ENCODE peak calls at places on chromosomes 7 and 10, in six cellular contexts. One of them, this sample, is unnamed.

GRCh38 chr7:10104292-10104691 is 869.4 kb upstream of the PHF14 start:
- ATAC-seq in HepG2: no peak
- ATAC-seq in GM12878: no peak
- ATAC-seq in K562: no peak
- ATAC-seq in A549: no peak
- ATAC-seq in upper lobe of left lung: no peak
- ATAC-seq in this sample: no peak

GRCh38 chr7:103149808-103150180 is 895 bp upstream of the NAPEPLD start:
- ATAC-seq in K562: peak; percentile 36
- ATAC-seq in A549: peak; percentile 24
- ATAC-seq in HepG2: no peak
- ATAC-seq in upper lobe of left lung: no peak
- ATAC-seq in GM12878: peak; percentile 57
- ATAC-seq in this sample: no peak

GRCh38 chr10:26516540-26517101 is 78.5 kb downstream of the APBB1IP start:
- ATAC-seq in K562: no peak
- ATAC-seq in HepG2: no peak
- ATAC-seq in upper lobe of left lung: no peak
- ATAC-seq in GM12878: no peak
- ATAC-seq in A549: no peak
- ATAC-seq in this sample: no peak

GRCh38 chr7:120955577-120956149 is 5.1 kb downstream of the ING3 start:
- ATAC-seq in HepG2: no peak
- ATAC-seq in GM12878: peak; percentile 21
- ATAC-seq in A549: no peak
- ATAC-seq in K562: no peak
- ATAC-seq in upper lobe of left lung: no peak
- ATAC-seq in this sample: no peak

GRCh38 chr10:59873924-59874323 is 32.4 kb downstream of the CCDC6 start:
- ATAC-seq in GM12878: peak; percentile 82
- ATAC-seq in upper lobe of left lung: no peak
- ATAC-seq in HepG2: no peak
- ATAC-seq in K562: no peak
- ATAC-seq in A549: no peak
- ATAC-seq in this sample: no peak

GRCh38 chr10:52645435-52645776 is 127.2 kb downstream of the MBL2 start:
- ATAC-seq in upper lobe of left lung: no peak
- ATAC-seq in GM12878: no peak
- ATAC-seq in A549: no peak
- ATAC-seq in HepG2: no peak
- ATAC-seq in K562: no peak
- ATAC-seq in this sample: no peak

GRCh38 chr10:62047960-62048383 is 146.5 kb downstream of the ARID5B start:
- ATAC-seq in HepG2: no peak
- ATAC-seq in K562: no peak
- ATAC-seq in A549: no peak
- ATAC-seq in upper lobe of left lung: no peak
- ATAC-seq in GM12878: peak; percentile 4
- ATAC-seq in this sample: no peak

GRCh38 chr10:108787932-108788331 is 1135.4 kb downstream of the XPNPEP1 start:
- ATAC-seq in A549: no peak
- ATAC-seq in HepG2: no peak
- ATAC-seq in upper lobe of left lung: no peak
- ATAC-seq in K562: no peak
- ATAC-seq in GM12878: no peak
- ATAC-seq in this sample: no peak

GRCh38 chr7:157669768-157670345 is 333.1 kb downstream of the DNAJB6 start:
- ATAC-seq in upper lobe of left lung: no peak
- ATAC-seq in K562: no peak
- ATAC-seq in HepG2: no peak
- ATAC-seq in A549: no peak
- ATAC-seq in GM12878: no peak
- ATAC-seq in this sample: no peak

GRCh38 chr7:157668884-157669767 is 332.3 kb downstream of the DNAJB6 start:
- ATAC-seq in upper lobe of left lung: peak; percentile 13
- ATAC-seq in HepG2: peak; percentile 15
- ATAC-seq in GM12878: no peak
- ATAC-seq in A549: no peak
- ATAC-seq in K562: no peak
- ATAC-seq in this sample: peak; percentile 18

GRCh38 chr7:157667731-157668130 is 330.9 kb downstream of the DNAJB6 start:
- ATAC-seq in GM12878: no peak
- ATAC-seq in HepG2: no peak
- ATAC-seq in A549: no peak
- ATAC-seq in K562: no peak
- ATAC-seq in upper lobe of left lung: no peak
- ATAC-seq in this sample: peak; percentile 22

GRCh38 chr7:157667261-157667660 is 330.5 kb downstream of the DNAJB6 start:
- ATAC-seq in GM12878: no peak
- ATAC-seq in upper lobe of left lung: no peak
- ATAC-seq in A549: no peak
- ATAC-seq in K562: no peak
- ATAC-seq in HepG2: no peak
- ATAC-seq in this sample: no peak

DNA sequence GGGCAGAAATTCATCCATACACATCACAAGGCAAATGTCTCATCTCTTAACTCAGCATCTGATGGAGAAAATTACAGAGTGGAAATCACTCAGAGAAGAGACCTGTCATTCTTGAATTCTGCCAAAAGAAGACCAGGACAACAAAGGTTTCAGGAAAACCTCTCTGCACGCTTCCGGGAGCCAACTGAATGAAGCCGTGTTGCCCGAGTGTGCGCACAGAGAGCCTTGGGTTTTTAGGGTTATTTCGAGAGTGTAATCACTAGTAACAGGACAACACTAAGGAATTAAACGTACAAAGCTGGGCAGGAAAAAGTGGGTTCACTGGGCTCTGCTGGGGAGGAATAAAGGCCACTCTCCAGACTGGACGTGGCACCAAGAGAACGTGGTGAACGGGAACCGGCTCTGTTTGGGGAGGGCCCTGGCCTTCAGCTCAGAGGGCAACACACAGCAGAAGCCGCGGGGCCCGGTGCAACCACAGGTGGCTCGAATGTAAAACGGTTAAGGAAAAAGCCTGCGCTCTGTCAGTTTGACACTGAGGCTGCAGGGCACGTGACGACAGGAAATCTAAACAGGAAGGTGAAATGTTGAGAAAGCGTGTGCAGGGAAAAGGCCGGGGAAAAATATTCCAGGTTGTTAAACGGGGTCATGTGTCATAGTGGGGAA is 331.5 kb downstream of the DNAJB6 start:
- ATAC-seq in HepG2: peak; percentile 34
- ATAC-seq in upper lobe of left lung: no peak
- ATAC-seq in GM12878: no peak
- ATAC-seq in K562: no peak
- ATAC-seq in A549: no peak
- ATAC-seq in this sample: no peak
- H3K9me3 ChIP-seq in HepG2: no peaks in the 10 kb centered on the region
- H3K9me3 ChIP-seq in upper lobe of left lung: no peaks in the 10 kb centered on the region
- H3K9me3 ChIP-seq in GM12878: no peaks in the 10 kb centered on the region
- H3K9me3 ChIP-seq in K562: no peaks in the 10 kb centered on the region
- H3K9me3 ChIP-seq in A549: no peaks in the 10 kb centered on the region
- H3K9me3 ChIP-seq in this sample: no peaks in the 10 kb centered on the region

DNA sequence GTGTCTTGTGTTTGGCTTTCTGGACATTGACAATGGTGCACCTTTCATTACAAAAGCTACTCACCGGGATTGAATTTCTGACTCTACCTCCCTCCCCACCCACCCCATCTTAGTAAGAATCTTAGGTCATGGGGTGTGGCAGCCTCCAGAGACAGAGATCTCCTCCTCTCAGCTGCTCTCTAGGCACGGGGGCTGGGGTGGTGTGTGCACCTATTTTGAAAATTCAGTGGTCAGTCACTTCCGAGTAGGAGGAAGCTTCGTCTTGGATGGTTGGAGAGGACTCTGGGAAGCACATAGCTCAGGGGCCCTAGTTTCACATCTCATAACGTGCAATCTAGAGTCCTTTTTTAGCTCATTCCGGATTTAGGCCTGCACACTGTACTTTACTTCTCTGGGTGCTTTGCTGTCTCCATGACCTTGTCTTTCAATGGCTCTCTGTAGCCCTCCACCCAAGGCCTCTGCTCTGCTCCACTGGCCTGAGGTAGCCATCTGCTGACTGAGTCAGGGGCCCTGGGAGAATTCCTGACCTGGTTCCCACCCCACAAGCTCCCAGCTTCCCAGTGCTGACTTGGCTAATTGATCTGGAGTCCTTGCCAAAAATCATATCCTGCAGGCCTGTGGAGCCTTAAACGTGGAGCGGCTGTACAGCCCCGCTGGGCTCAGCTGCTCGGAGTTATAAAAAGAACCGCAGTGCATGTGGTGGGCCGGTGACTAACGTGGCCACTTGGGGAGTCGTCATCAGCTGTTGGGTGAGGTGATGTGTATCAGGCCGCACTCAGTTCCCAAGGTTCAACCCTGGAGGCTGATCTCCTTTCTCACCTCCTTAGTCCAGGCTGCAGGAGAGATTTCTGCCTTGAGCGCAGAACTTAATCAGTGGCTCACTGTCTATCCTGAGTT is 19.3 kb upstream of the ADAMTS14 start:
- ATAC-seq in K562: peak; percentile 78
- ATAC-seq in A549: no peak
- ATAC-seq in HepG2: no peak
- ATAC-seq in upper lobe of left lung: peak; percentile 54
- ATAC-seq in GM12878: no peak
- ATAC-seq in this sample: peak; percentile 41
- TF ChIP-seq EP300 in K562: no peak
- TF ChIP-seq EP300 in A549: no peak
- TF ChIP-seq EP300 in HepG2: no peak
- TF ChIP-seq EP300 in upper lobe of left lung: no peak
- TF ChIP-seq EP300 in GM12878: no peak
- TF ChIP-seq EP300 in this sample: no peak

DNA sequence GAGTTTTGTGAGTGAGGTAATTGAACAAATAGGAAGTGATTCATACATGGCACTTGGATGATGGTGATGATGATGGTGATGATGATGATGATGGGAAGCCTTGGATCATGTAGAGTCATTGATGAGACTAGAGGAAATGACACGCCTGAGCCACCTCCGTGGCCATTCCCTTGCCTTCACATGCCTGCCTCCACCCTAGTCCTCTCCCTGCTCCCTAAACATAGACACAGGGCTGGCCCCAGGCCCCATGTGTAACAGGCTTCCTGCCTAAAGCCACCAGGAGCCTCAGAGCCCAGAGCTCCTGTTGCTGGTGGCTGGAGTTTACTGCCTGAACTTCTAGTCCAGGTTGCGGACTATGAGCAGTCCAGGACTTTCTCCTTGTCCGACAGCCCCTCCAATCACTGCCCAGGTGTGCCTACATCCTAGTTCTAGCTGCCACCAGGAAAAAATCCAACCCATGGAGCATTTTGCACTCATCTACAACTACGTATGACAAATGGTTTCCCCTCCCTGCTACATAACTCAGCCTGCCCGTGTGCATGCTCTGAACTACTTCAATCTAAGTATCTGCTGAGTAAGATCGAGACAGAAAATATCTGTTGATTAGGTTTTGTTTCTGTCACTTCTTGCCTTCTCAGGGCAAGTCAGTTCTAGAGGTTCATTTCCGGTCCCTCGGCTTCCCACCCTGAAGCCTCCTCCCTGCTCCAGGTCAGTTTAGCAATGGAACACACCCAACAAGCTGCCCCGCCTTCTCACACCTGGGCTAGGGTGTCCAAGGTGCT is 35.5 kb upstream of the KDM7A start:
- ATAC-seq in upper lobe of left lung: no peak
- ATAC-seq in HepG2: peak; percentile 37
- ATAC-seq in A549: peak; percentile 24
- ATAC-seq in GM12878: peak; percentile 74
- ATAC-seq in K562: peak; percentile 33
- ATAC-seq in this sample: no peak
- TF ChIP-seq POLR2A in upper lobe of left lung: no peak
- TF ChIP-seq POLR2A in HepG2: no peak
- TF ChIP-seq POLR2A in A549: no peak
- TF ChIP-seq POLR2A in GM12878: no peak
- TF ChIP-seq POLR2A in K562: no peak
- TF ChIP-seq POLR2A in this sample: no peak

GRCh38 chr7:64373017-64373416 is 59.3 kb downstream of the ZNF736 start:
- ATAC-seq in HepG2: no peak
- ATAC-seq in A549: no peak
- ATAC-seq in GM12878: no peak
- ATAC-seq in upper lobe of left lung: no peak
- ATAC-seq in K562: no peak
- ATAC-seq in this sample: no peak
- H3K9me3 ChIP-seq in HepG2: peaks cover 97% of the 10 kb centered on the region
- H3K9me3 ChIP-seq in A549: peaks cover 12% of the 10 kb centered on the region
- H3K9me3 ChIP-seq in GM12878: peaks cover 2% of the 10 kb centered on the region
- H3K9me3 ChIP-seq in upper lobe of left lung: peaks cover 12% of the 10 kb centered on the region
- H3K9me3 ChIP-seq in K562: no peaks in the 10 kb centered on the region
- H3K9me3 ChIP-seq in this sample: peaks cover 16% of the 10 kb centered on the region

GRCh38 chr10:58457761-58458616 is 54.7 kb upstream of the BICC1 start:
- ATAC-seq in A549: no peak
- ATAC-seq in K562: no peak
- ATAC-seq in HepG2: peak; percentile 67
- ATAC-seq in GM12878: no peak
- ATAC-seq in upper lobe of left lung: no peak
- ATAC-seq in this sample: peak; percentile 82
- TF ChIP-seq EP300 in A549: no peak
- TF ChIP-seq EP300 in K562: no peak
- TF ChIP-seq EP300 in HepG2: no peak
- TF ChIP-seq EP300 in GM12878: no peak
- TF ChIP-seq EP300 in upper lobe of left lung: no peak
- TF ChIP-seq EP300 in this sample: no peak

GRCh38 chr7:143287935-143288826 is at the start of gene CASP2:
- ATAC-seq in GM12878: peak; percentile 95
- ATAC-seq in upper lobe of left lung: peak; percentile 96
- ATAC-seq in HepG2: peak; percentile 68
- ATAC-seq in K562: peak; percentile 94
- ATAC-seq in A549: peak; percentile 94
- ATAC-seq in this sample: peak; percentile 98
- TF ChIP-seq POLR2A in GM12878: peak; percentile 90
- TF ChIP-seq POLR2A in upper lobe of left lung: peak; percentile 85
- TF ChIP-seq POLR2A in HepG2: peak; percentile 87
- TF ChIP-seq POLR2A in K562: peak; percentile 97
- TF ChIP-seq POLR2A in A549: peak; percentile 75
- TF ChIP-seq POLR2A in this sample: peak; percentile 64

GRCh38 chr7:154871928-154872750 is 130.8 kb downstream of the PAXIP1 start:
- ATAC-seq in upper lobe of left lung: no peak
- ATAC-seq in HepG2: no peak
- ATAC-seq in K562: no peak
- ATAC-seq in A549: no peak
- ATAC-seq in GM12878: no peak
- ATAC-seq in this sample: no peak
- H3K9me3 ChIP-seq in upper lobe of left lung: no peaks in the 10 kb centered on the region
- H3K9me3 ChIP-seq in HepG2: no peaks in the 10 kb centered on the region
- H3K9me3 ChIP-seq in K562: no peaks in the 10 kb centered on the region
- H3K9me3 ChIP-seq in A549: no peaks in the 10 kb centered on the region
- H3K9me3 ChIP-seq in GM12878: no peaks in the 10 kb centered on the region
- H3K9me3 ChIP-seq in this sample: no peaks in the 10 kb centered on the region

DNA sequence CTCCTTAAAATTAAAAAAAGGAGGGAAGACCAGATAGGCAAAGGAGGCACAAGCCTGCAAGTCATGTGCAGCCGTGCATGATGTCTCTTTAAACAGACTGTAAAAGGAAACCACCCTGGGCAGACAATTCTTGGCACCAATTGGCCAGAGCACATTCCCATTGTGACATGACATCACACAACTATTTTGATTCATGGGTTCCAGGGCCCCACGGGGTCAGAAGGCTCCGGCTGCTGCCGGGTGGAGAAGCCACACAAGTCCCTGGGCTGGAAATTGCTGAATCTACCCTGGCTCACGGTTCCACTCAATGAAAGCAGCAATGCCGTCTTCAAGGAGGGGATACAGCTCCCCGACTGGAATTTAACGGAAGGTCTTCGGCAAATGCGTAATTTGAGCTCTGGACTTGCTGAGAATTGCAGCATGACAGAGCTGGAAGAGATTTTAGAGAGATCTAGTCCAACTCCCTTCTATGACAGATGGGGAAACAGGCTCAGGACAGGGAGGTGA is 140.5 kb downstream of the PRKAG2 start:
- ATAC-seq in A549: peak; percentile 94
- ATAC-seq in upper lobe of left lung: peak; percentile 75
- ATAC-seq in K562: peak; percentile 64
- ATAC-seq in HepG2: peak; percentile 47
- ATAC-seq in GM12878: no peak
- ATAC-seq in this sample: peak; percentile 90
- TF ChIP-seq EP300 in A549: no peak
- TF ChIP-seq EP300 in upper lobe of left lung: no peak
- TF ChIP-seq EP300 in K562: no peak
- TF ChIP-seq EP300 in HepG2: no peak
- TF ChIP-seq EP300 in GM12878: no peak
- TF ChIP-seq EP300 in this sample: no peak